ENCODE peak calls at places on chromosomes 6 and 20, in seven cellular contexts. One of them, this sample, is unnamed.

GRCh38 chr6:20534906-20535305 is 649 bp downstream of the CDKAL1 start:
- DNase-seq in GDM1: no peak
- DNase-seq in activated T-helper 1 cell treated with anti-CD3 and anti-CD28 coated beads, Interleukin-2, amount 50 U/mL, for 16 hours: no peak
- DNase-seq in stromal cell of bone marrow: no peak
- DNase-seq in amniotic stem cell: no peak
- DNase-seq in activated T-helper 9 cell treated with anti-CD3 and anti-CD28 coated beads, Interleukin-2, amount 50 U/mL, for 16 hours: no peak
- DNase-seq in A172: no peak
- DNase-seq in this sample: no peak

GRCh38 chr6:1062786-1063545 is 248.9 kb upstream of the FOXQ1 start:
- DNase-seq in GDM1: no peak
- DNase-seq in activated T-helper 1 cell treated with anti-CD3 and anti-CD28 coated beads, Interleukin-2, amount 50 U/mL, for 16 hours: no peak
- DNase-seq in stromal cell of bone marrow: no peak
- DNase-seq in amniotic stem cell: no peak
- DNase-seq in activated T-helper 9 cell treated with anti-CD3 and anti-CD28 coated beads, Interleukin-2, amount 50 U/mL, for 16 hours: no peak
- DNase-seq in A172: no peak
- DNase-seq in this sample: no peak

GRCh38 chr6:42448906-42449659 is 2.6 kb downstream of the TRERF1 start:
- DNase-seq in GDM1: no peak
- DNase-seq in activated T-helper 1 cell treated with anti-CD3 and anti-CD28 coated beads, Interleukin-2, amount 50 U/mL, for 16 hours: no peak
- DNase-seq in stromal cell of bone marrow: no peak
- DNase-seq in amniotic stem cell: no peak
- DNase-seq in activated T-helper 9 cell treated with anti-CD3 and anti-CD28 coated beads, Interleukin-2, amount 50 U/mL, for 16 hours: no peak
- DNase-seq in A172: no peak
- DNase-seq in this sample: no peak

GRCh38 chr6:42339991-42340401 is 111.7 kb downstream of the TRERF1 start:
- DNase-seq in GDM1: no peak
- DNase-seq in activated T-helper 1 cell treated with anti-CD3 and anti-CD28 coated beads, Interleukin-2, amount 50 U/mL, for 16 hours: peak; percentile 29
- DNase-seq in stromal cell of bone marrow: no peak
- DNase-seq in amniotic stem cell: no peak
- DNase-seq in activated T-helper 9 cell treated with anti-CD3 and anti-CD28 coated beads, Interleukin-2, amount 50 U/mL, for 16 hours: peak; percentile 27
- DNase-seq in A172: peak; percentile 37
- DNase-seq in this sample: no peak

GRCh38 chr6:150590448-150590847 is 9.2 kb upstream of the PLEKHG1 start:
- DNase-seq in GDM1: no peak
- DNase-seq in activated T-helper 1 cell treated with anti-CD3 and anti-CD28 coated beads, Interleukin-2, amount 50 U/mL, for 16 hours: no peak
- DNase-seq in stromal cell of bone marrow: no peak
- DNase-seq in amniotic stem cell: no peak
- DNase-seq in activated T-helper 9 cell treated with anti-CD3 and anti-CD28 coated beads, Interleukin-2, amount 50 U/mL, for 16 hours: no peak
- DNase-seq in A172: no peak
- DNase-seq in this sample: no peak

GRCh38 chr6:84521419-84522001 is 242.9 kb downstream of the TBX18 start:
- DNase-seq in GDM1: no peak
- DNase-seq in activated T-helper 1 cell treated with anti-CD3 and anti-CD28 coated beads, Interleukin-2, amount 50 U/mL, for 16 hours: no peak
- DNase-seq in stromal cell of bone marrow: no peak
- DNase-seq in amniotic stem cell: no peak
- DNase-seq in activated T-helper 9 cell treated with anti-CD3 and anti-CD28 coated beads, Interleukin-2, amount 50 U/mL, for 16 hours: no peak
- DNase-seq in A172: peak; percentile 3
- DNase-seq in this sample: no peak

GRCh38 chr6:31826793-31827285 is 699 bp upstream of the HSPA1B start:
- DNase-seq in GDM1: peak; percentile 76
- DNase-seq in activated T-helper 1 cell treated with anti-CD3 and anti-CD28 coated beads, Interleukin-2, amount 50 U/mL, for 16 hours: no peak
- DNase-seq in stromal cell of bone marrow: peak; percentile 85
- DNase-seq in amniotic stem cell: peak; percentile 76
- DNase-seq in activated T-helper 9 cell treated with anti-CD3 and anti-CD28 coated beads, Interleukin-2, amount 50 U/mL, for 16 hours: no peak
- DNase-seq in A172: peak; percentile 83
- DNase-seq in this sample: no peak

GRCh38 chr6:11785953-11786579 is 7.5 kb upstream of the ADTRP start:
- DNase-seq in GDM1: no peak
- DNase-seq in activated T-helper 1 cell treated with anti-CD3 and anti-CD28 coated beads, Interleukin-2, amount 50 U/mL, for 16 hours: peak; percentile 15
- DNase-seq in stromal cell of bone marrow: no peak
- DNase-seq in amniotic stem cell: no peak
- DNase-seq in activated T-helper 9 cell treated with anti-CD3 and anti-CD28 coated beads, Interleukin-2, amount 50 U/mL, for 16 hours: peak; percentile 8
- DNase-seq in A172: no peak
- DNase-seq in this sample: no peak

GRCh38 chr20:57869291-57869950 is 159.6 kb upstream of the PMEPA1 start:
- DNase-seq in GDM1: no peak
- DNase-seq in activated T-helper 1 cell treated with anti-CD3 and anti-CD28 coated beads, Interleukin-2, amount 50 U/mL, for 16 hours: no peak
- DNase-seq in stromal cell of bone marrow: no peak
- DNase-seq in amniotic stem cell: no peak
- DNase-seq in activated T-helper 9 cell treated with anti-CD3 and anti-CD28 coated beads, Interleukin-2, amount 50 U/mL, for 16 hours: no peak
- DNase-seq in A172: no peak
- DNase-seq in this sample: no peak

GRCh38 chr6:130632288-130632687 is 194.9 kb upstream of the SMLR1 start:
- DNase-seq in GDM1: no peak
- DNase-seq in activated T-helper 1 cell treated with anti-CD3 and anti-CD28 coated beads, Interleukin-2, amount 50 U/mL, for 16 hours: no peak
- DNase-seq in stromal cell of bone marrow: no peak
- DNase-seq in amniotic stem cell: no peak
- DNase-seq in activated T-helper 9 cell treated with anti-CD3 and anti-CD28 coated beads, Interleukin-2, amount 50 U/mL, for 16 hours: no peak
- DNase-seq in A172: no peak
- DNase-seq in this sample: peak; percentile 71

GRCh38 chr6:68238097-68238597 is 396.9 kb upstream of the ADGRB3 start:
- DNase-seq in GDM1: no peak
- DNase-seq in activated T-helper 1 cell treated with anti-CD3 and anti-CD28 coated beads, Interleukin-2, amount 50 U/mL, for 16 hours: no peak
- DNase-seq in stromal cell of bone marrow: no peak
- DNase-seq in amniotic stem cell: no peak
- DNase-seq in activated T-helper 9 cell treated with anti-CD3 and anti-CD28 coated beads, Interleukin-2, amount 50 U/mL, for 16 hours: no peak
- DNase-seq in A172: peak; percentile 45
- DNase-seq in this sample: no peak

GRCh38 chr6:25186919-25187318 is 92.3 kb upstream of the CARMIL1 start:
- DNase-seq in GDM1: no peak
- DNase-seq in activated T-helper 1 cell treated with anti-CD3 and anti-CD28 coated beads, Interleukin-2, amount 50 U/mL, for 16 hours: no peak
- DNase-seq in stromal cell of bone marrow: no peak
- DNase-seq in amniotic stem cell: no peak
- DNase-seq in activated T-helper 9 cell treated with anti-CD3 and anti-CD28 coated beads, Interleukin-2, amount 50 U/mL, for 16 hours: no peak
- DNase-seq in A172: no peak
- DNase-seq in this sample: no peak

GRCh38 chr6:41189968-41190367 is 11.0 kb downstream of the TREML2 start:
- DNase-seq in GDM1: no peak
- DNase-seq in activated T-helper 1 cell treated with anti-CD3 and anti-CD28 coated beads, Interleukin-2, amount 50 U/mL, for 16 hours: no peak
- DNase-seq in stromal cell of bone marrow: no peak
- DNase-seq in amniotic stem cell: no peak
- DNase-seq in activated T-helper 9 cell treated with anti-CD3 and anti-CD28 coated beads, Interleukin-2, amount 50 U/mL, for 16 hours: no peak
- DNase-seq in A172: no peak
- DNase-seq in this sample: no peak

GRCh38 chr20:15487030-15487429 is 1086.2 kb downstream of the KIF16B start:
- DNase-seq in GDM1: no peak
- DNase-seq in activated T-helper 1 cell treated with anti-CD3 and anti-CD28 coated beads, Interleukin-2, amount 50 U/mL, for 16 hours: no peak
- DNase-seq in stromal cell of bone marrow: no peak
- DNase-seq in amniotic stem cell: no peak
- DNase-seq in activated T-helper 9 cell treated with anti-CD3 and anti-CD28 coated beads, Interleukin-2, amount 50 U/mL, for 16 hours: no peak
- DNase-seq in A172: peak; percentile 84
- DNase-seq in this sample: no peak